ENCODE peak calls at places on chromosomes 7 and 10, in five cellular contexts. X is left ventricle myocardium inferior, P is cardiac muscle cell, F is heart left ventricle, S is stomach. L is an unnamed sample.

GRCh38 chr10:109247819-109248218 is 675.5 kb downstream of the XPNPEP1 start:
- DNase-seq in X (no peak), P (no peak), F (no peak), S (no peak), L (no peak)

GRCh38 chr10:68647928-68648327 is 73.1 kb upstream of the CCAR1 start:
- DNase-seq in X (no peak), P (no peak), F (no peak), S (no peak), L (no peak)

GRCh38 chr10:48713966-48714618 is 29.4 kb downstream of the WDFY4 start:
- DNase-seq in X (no peak), P (no peak), F (no peak), S (no peak), L (no peak)

GRCh38 chr10:32298066-32298812 is 48.7 kb downstream of the EPC1 start:
- DNase-seq in X (no peak), P (no peak), F (no peak), S (no peak), L (no peak)

GRCh38 chr7:106285801-106286492 is 1.2 kb upstream of the NAMPT start:
- DNase-seq in X (peak; percentile 16), P (no peak), F (no peak), S (no peak), L (no peak)

GRCh38 chr7:92669616-92670153 is 79.5 kb upstream of the FAM133B start:
- DNase-seq in X (no peak), P (no peak), F (no peak), S (peak; percentile 37), L (no peak)

GRCh38 chr7:107043916-107044346 is 574 bp upstream of the PRKAR2B start:
- DNase-seq in X (no peak), P (no peak), F (no peak), S (no peak), L (no peak)

GRCh38 chr7:19675816-19676215 is 33.0 kb downstream of the POLR1F start:
- DNase-seq in X (no peak), P (no peak), F (no peak), S (no peak), L (no peak)

GRCh38 chr10:95988702-95989101 is 54.7 kb upstream of the CCNJ start:
- DNase-seq in X (no peak), P (no peak), F (no peak), S (no peak), L (no peak)

GRCh38 chr7:83921798-83922607 is 272.6 kb downstream of the SEMA3A start:
- DNase-seq in X (no peak), P (no peak), F (no peak), S (no peak), L (no peak)

GRCh38 chr7:132646064-132646463 is 69.8 kb upstream of the PLXNA4 start:
- DNase-seq in X (no peak), P (no peak), F (no peak), S (no peak), L (no peak)

GRCh38 chr10:75034131-75034512 is 77.3 kb upstream of the SAMD8 start:
- DNase-seq in X (no peak), P (no peak), F (no peak), S (no peak), L (no peak)

GRCh38 chr10:142371-142770 is 7.1 kb downstream of the ZMYND11 start:
- DNase-seq in X (no peak), P (no peak), F (no peak), S (no peak), L (no peak)

GRCh38 chr10:112972606-112973005 is 22.6 kb downstream of the TCF7L2 start:
- DNase-seq in X (no peak), P (no peak), F (no peak), S (no peak), L (no peak)

GRCh38 chr10:104333037-104333727 is 5.1 kb downstream of the ITPRIP start:
- DNase-seq in X (no peak), P (no peak), F (peak; percentile 48), S (peak; percentile 24), L (peak; percentile 61)

GRCh38 chr10:60803433-60803832 is 25.2 kb downstream of the CDK1 start:
- DNase-seq in X (no peak), P (no peak), F (no peak), S (no peak), L (no peak)

GRCh38 chr7:122143751-122144711 is at the start of gene AASS:
- DNase-seq in X (peak; percentile 98), P (peak; percentile 97), F (peak; percentile 98), S (peak; percentile 96), L (peak; percentile 98)

GRCh38 chr7:87886875-87887274 is 10.6 kb downstream of the DBF4 start:
- DNase-seq in X (no peak), P (peak; percentile 28), F (no peak), S (no peak), L (no peak)
- TF ChIP-seq CTCF in X (peak; percentile 58), P (peak; percentile 41), F (peak; percentile 62), S (no peak), L (peak; percentile 23)

GRCh38 chr10:122709971-122710370 is 10.3 kb upstream of the C10orf120 start:
- DNase-seq in X (no peak), P (no peak), F (no peak), S (no peak), L (no peak)

GRCh38 chr10:122707535-122707934 is 7.9 kb upstream of the C10orf120 start:
- DNase-seq in X (no peak), P (no peak), F (no peak), S (peak; percentile 31), L (no peak)

GRCh38 chr10:122706947-122707346 is 7.3 kb upstream of the C10orf120 start:
- DNase-seq in X (peak; percentile 63), P (no peak), F (peak; percentile 58), S (no peak), L (no peak)

GRCh38 chr10:122713091-122713885 is 13.6 kb upstream of the C10orf120 start:
- DNase-seq in X (no peak), P (no peak), F (no peak), S (no peak), L (no peak)

GRCh38 chr10:122710576-122710975 is 10.9 kb upstream of the C10orf120 start:
- DNase-seq in X (no peak), P (no peak), F (no peak), S (peak; percentile 48), L (no peak)
- H3K27me3 ChIP-seq in X (peaks cover 62% of the 10 kb centered on the region), P (no peaks in the 10 kb centered on the region), F (no peaks in the 10 kb centered on the region), S (no peaks in the 10 kb centered on the region), L (no peaks in the 10 kb centered on the region)

GRCh38 chr10:87921934-87922688 is 58.7 kb downstream of the PTEN start:
- DNase-seq in X (no peak), P (no peak), F (no peak), S (no peak), L (no peak)
- H3K27ac ChIP-seq in X (no peak overlapping the region), P (no peak overlapping the region), F (no peak overlapping the region), S (no peak overlapping the region), L (no peak overlapping the region)

GRCh38 chr10:79084972-79085597 is 16.3 kb downstream of the ZMIZ1 start:
- DNase-seq in X (no peak), P (no peak), F (no peak), S (no peak), L (no peak)
- TF ChIP-seq CTCF in X (no peak), P (no peak), F (no peak), S (no peak), L (no peak)

GRCh38 chr7:128167316-128167691 is 73.8 kb upstream of the LEP start:
- DNase-seq in X (no peak), P (peak; percentile 82), F (peak; percentile 25), S (peak; percentile 28), L (peak; percentile 55)
- H3K27me3 ChIP-seq in X (peaks cover 100% of the 10 kb centered on the region), P (peaks cover 86% of the 10 kb centered on the region), F (peaks cover 44% of the 10 kb centered on the region), S (peaks cover 14% of the 10 kb centered on the region), L (peaks cover 15% of the 10 kb centered on the region)

GRCh38 chr7:98418271-98418635 is 17.4 kb upstream of the BAIAP2L1 start:
- DNase-seq in X (no peak), P (no peak), F (no peak), S (no peak), L (no peak)
- H3K27ac ChIP-seq in X (no peak overlapping the region), P (no peak overlapping the region), F (no peak overlapping the region), S (peak overlapping the region; percentile 92), L (no peak overlapping the region)

GRCh38 chr10:97732052-97732359 is 4.9 kb upstream of the ZFYVE27 start:
- DNase-seq in X (no peak), P (no peak), F (no peak), S (no peak), L (no peak)

GRCh38 chr10:97734021-97734420 is 2.9 kb upstream of the ZFYVE27 start:
- DNase-seq in X (no peak), P (no peak), F (no peak), S (no peak), L (no peak)

GRCh38 chr10:97729014-97729413 is 7.9 kb upstream of the ZFYVE27 start:
- DNase-seq in X (no peak), P (no peak), F (no peak), S (no peak), L (no peak)

GRCh38 chr10:97733256-97733655 is 3.7 kb upstream of the ZFYVE27 start:
- DNase-seq in X (no peak), P (no peak), F (no peak), S (no peak), L (no peak)

GRCh38 chr10:97731346-97732051 is 5.4 kb upstream of the ZFYVE27 start:
- DNase-seq in X (no peak), P (peak; percentile 83), F (peak; percentile 75), S (peak; percentile 74), L (no peak)
- TF ChIP-seq CTCF in X (peak; percentile 88), P (peak; percentile 87), F (peak; percentile 92), S (peak; percentile 79), L (peak; percentile 81)

GRCh38 chr7:155800741-155801267 is 11.5 kb downstream of the SHH start:
- DNase-seq in X (no peak), P (no peak), F (no peak), S (no peak), L (no peak)

GRCh38 chr7:155798673-155799439 is 13.4 kb downstream of the SHH start:
- DNase-seq in X (no peak), P (no peak), F (no peak), S (no peak), L (no peak)

GRCh38 chr7:155802291-155802690 is 10.0 kb downstream of the SHH start:
- DNase-seq in X (no peak), P (no peak), F (no peak), S (no peak), L (no peak)

GRCh38 chr7:155799514-155799913 is 12.7 kb downstream of the SHH start:
- DNase-seq in X (no peak), P (no peak), F (no peak), S (no peak), L (no peak)

GRCh38 chr7:155800301-155800700 is 12.0 kb downstream of the SHH start:
- DNase-seq in X (no peak), P (no peak), F (no peak), S (no peak), L (no peak)
- H3K27me3 ChIP-seq in X (peaks cover 100% of the 10 kb centered on the region), P (peaks cover 100% of the 10 kb centered on the region), F (peaks cover 45% of the 10 kb centered on the region), S (no peaks in the 10 kb centered on the region), L (no peaks in the 10 kb centered on the region)

DNA sequence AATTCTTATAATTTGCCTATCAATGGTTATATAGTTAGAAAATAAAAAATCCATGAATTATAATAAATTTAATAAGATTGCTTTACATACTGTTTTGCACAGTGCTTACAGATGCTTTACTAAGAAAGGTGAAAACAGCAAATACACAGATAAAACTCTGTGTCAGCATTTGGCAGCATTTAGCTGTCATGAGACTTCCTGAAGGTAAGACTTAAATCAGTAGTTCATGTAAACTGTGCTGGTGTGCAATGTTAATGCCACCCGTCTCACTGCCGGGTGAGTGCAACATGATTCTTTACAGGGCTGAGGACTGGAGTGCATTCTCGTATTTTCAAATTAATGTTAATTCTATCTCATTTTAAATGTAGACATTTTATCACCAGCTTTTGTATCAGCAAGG is 326.2 kb upstream of the POT1 start:
- DNase-seq in X (no peak), P (no peak), F (no peak), S (no peak), L (no peak)
- H3K27ac ChIP-seq in X (no peak overlapping the region), P (peak overlapping the region; percentile 92), F (no peak overlapping the region), S (no peak overlapping the region), L (no peak overlapping the region)

GRCh38 chr10:131464789-131465188 is 153.3 kb upstream of the TCERG1L start:
- DNase-seq in X (no peak), P (no peak), F (no peak), S (no peak), L (no peak)
- TF ChIP-seq CTCF in X (no peak), P (no peak), F (no peak), S (no peak), L (no peak)

L was measured in ascending aorta.